ENCODE peak calls at places on chromosomes 12 and 14, in five cellular contexts. One of them, this sample, is unnamed.

GRCh38 chr14:69055125-69055524 is 76.0 kb upstream of the ACTN1 start:
- DNase-seq in heart right ventricle: no peak
- DNase-seq in GM06990: no peak
- DNase-seq in neural progenitor cell: no peak
- DNase-seq in B cell: no peak
- DNase-seq in this sample: no peak

GRCh38 chr12:59164991-59165718 is 244.9 kb upstream of the LRIG3 start:
- DNase-seq in heart right ventricle: no peak
- DNase-seq in GM06990: no peak
- DNase-seq in neural progenitor cell: peak
- DNase-seq in B cell: no peak
- DNase-seq in this sample: no peak

GRCh38 chr14:104973215-104974145 is 4.7 kb downstream of the AHNAK2 start:
- DNase-seq in heart right ventricle: peak
- DNase-seq in GM06990: no peak
- DNase-seq in neural progenitor cell: peak
- DNase-seq in B cell: no peak
- DNase-seq in this sample: no peak

GRCh38 chr14:63563370-63564026 is 20.3 kb upstream of the PPP2R5E start:
- DNase-seq in heart right ventricle: no peak
- DNase-seq in GM06990: no peak
- DNase-seq in neural progenitor cell: no peak
- DNase-seq in B cell: no peak
- DNase-seq in this sample: no peak

GRCh38 chr12:20368653-20369163 is 371 bp downstream of the PDE3A start:
- DNase-seq in heart right ventricle: peak
- DNase-seq in GM06990: peak
- DNase-seq in neural progenitor cell: peak
- DNase-seq in B cell: no peak
- DNase-seq in this sample: peak

GRCh38 chr14:96564389-96564788 is 62.2 kb downstream of the PAPOLA start:
- DNase-seq in heart right ventricle: no peak
- DNase-seq in GM06990: no peak
- DNase-seq in neural progenitor cell: no peak
- DNase-seq in B cell: no peak
- DNase-seq in this sample: no peak

GRCh38 chr12:62537544-62537943 is 70.9 kb downstream of the MON2 start:
- DNase-seq in heart right ventricle: no peak
- DNase-seq in GM06990: no peak
- DNase-seq in neural progenitor cell: no peak
- DNase-seq in B cell: no peak
- DNase-seq in this sample: no peak

GRCh38 chr12:112978163-112979081 is at the start of gene OAS2:
- DNase-seq in heart right ventricle: peak
- DNase-seq in GM06990: peak
- DNase-seq in neural progenitor cell: peak
- DNase-seq in B cell: peak
- DNase-seq in this sample: peak

GRCh38 chr12:116726749-116727148 is 11.1 kb downstream of the SPRING1 start:
- DNase-seq in heart right ventricle: no peak
- DNase-seq in GM06990: no peak
- DNase-seq in neural progenitor cell: no peak
- DNase-seq in B cell: no peak
- DNase-seq in this sample: no peak

DNA sequence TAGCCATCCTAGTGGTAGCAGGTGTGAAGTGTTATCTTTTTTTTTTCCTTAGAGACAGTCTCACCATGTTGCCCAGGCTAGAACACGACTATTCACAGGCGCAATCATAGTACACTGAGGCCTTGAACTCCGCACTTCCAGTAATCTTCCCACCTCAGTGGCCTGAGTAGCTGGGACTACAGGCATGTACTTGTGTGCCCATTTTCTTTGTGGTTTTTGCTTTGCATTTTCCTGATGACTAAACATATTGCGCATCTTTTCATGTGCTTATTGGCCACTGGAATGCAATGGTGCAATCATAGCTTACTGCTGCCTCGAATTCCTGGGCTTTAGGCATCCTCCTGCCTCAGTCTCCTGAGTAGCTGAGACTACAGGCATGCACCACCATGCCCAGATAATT is 33.3 kb upstream of the GCH1 start:
- DNase-seq in heart right ventricle: no peak
- DNase-seq in GM06990: no peak
- DNase-seq in neural progenitor cell: no peak
- DNase-seq in B cell: no peak
- DNase-seq in this sample: no peak
- TF ChIP-seq CTCF in heart right ventricle: no peak
- TF ChIP-seq CTCF in GM06990: no peak
- TF ChIP-seq CTCF in neural progenitor cell: no peak
- TF ChIP-seq CTCF in B cell: no peak
- TF ChIP-seq CTCF in this sample: no peak

DNA sequence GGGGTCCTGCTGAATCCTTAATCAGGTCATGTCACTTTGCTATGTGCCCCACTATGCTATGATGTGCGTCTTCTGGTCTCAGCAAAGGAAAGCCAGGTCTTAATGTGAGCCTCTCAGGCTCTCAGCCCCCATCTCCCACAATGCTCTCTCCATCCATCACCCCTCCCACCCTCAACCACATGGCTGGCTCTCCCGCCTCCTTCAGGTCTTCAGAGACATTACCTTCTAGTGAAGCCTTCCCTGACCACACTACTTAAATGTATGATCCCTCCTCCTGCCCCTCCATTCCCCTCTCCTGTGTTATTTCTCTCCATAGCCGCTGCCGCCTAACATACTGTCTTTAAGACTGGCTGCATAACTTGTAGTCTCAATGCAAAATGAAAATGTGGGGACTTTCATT is 50.5 kb downstream of the KRT80 start:
- DNase-seq in heart right ventricle: no peak
- DNase-seq in GM06990: no peak
- DNase-seq in neural progenitor cell: peak
- DNase-seq in B cell: no peak
- DNase-seq in this sample: no peak
- TF ChIP-seq CTCF in heart right ventricle: no peak
- TF ChIP-seq CTCF in GM06990: peak
- TF ChIP-seq CTCF in neural progenitor cell: peak
- TF ChIP-seq CTCF in B cell: no peak
- TF ChIP-seq CTCF in this sample: no peak

GRCh38 chr12:120620624-120621023 is 19.8 kb upstream of the CABP1 start:
- DNase-seq in heart right ventricle: no peak
- DNase-seq in GM06990: no peak
- DNase-seq in neural progenitor cell: no peak
- DNase-seq in B cell: no peak
- DNase-seq in this sample: no peak

GRCh38 chr12:120628919-120629318 is 11.5 kb upstream of the CABP1 start:
- DNase-seq in heart right ventricle: peak
- DNase-seq in GM06990: no peak
- DNase-seq in neural progenitor cell: peak
- DNase-seq in B cell: no peak
- DNase-seq in this sample: no peak

GRCh38 chr12:120630139-120630895 is 10.1 kb upstream of the CABP1 start:
- DNase-seq in heart right ventricle: no peak
- DNase-seq in GM06990: no peak
- DNase-seq in neural progenitor cell: no peak
- DNase-seq in B cell: no peak
- DNase-seq in this sample: no peak

GRCh38 chr12:120631097-120631496 is 9.3 kb upstream of the CABP1 start:
- DNase-seq in heart right ventricle: no peak
- DNase-seq in GM06990: no peak
- DNase-seq in neural progenitor cell: no peak
- DNase-seq in B cell: no peak
- DNase-seq in this sample: no peak

DNA sequence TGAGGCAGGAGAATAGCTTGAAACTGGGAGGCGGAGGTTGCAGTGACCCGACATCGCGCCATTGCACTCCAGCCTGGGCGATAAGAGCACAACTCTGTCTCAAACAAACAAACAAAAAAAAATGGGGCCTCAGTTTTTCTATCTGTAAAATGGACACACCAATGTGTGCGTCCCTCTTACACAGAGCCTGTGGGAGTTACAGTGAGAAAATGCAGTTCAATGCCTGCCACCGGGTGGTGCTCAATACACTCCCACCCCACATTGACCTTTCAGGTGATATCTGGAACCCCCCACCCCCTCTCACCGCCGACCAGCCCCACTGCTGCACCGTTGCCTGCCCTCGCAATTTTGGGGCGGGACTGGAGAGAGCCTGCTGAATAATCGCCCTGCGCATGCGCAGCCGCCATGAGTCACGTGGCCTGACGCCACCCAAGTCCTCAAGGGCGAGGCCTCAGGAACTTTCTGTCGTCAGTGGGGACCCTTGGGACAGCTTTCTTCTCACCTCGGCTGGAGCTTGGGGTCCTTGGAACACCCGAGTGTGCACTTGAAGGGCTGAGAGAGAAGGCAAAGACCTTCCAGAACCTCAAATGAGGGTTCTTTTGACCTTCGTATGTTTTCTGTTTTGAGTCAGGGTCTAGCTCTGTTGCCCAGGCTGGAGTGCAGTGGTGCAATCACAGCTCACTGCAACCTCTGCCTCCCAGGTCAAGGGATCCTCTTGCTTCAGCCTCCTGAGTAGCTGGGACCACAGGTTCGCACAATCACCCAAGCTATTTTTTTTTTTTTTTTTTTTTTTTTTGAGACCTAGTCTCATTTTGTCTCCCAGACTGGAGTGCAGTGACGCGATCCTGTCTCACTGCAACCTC is 14.6 kb upstream of the CABP1 start:
- DNase-seq in heart right ventricle: no peak
- DNase-seq in GM06990: no peak
- DNase-seq in neural progenitor cell: peak
- DNase-seq in B cell: peak
- DNase-seq in this sample: no peak
- TF ChIP-seq CTCF in heart right ventricle: no peak
- TF ChIP-seq CTCF in GM06990: peak
- TF ChIP-seq CTCF in neural progenitor cell: peak
- TF ChIP-seq CTCF in B cell: no peak
- TF ChIP-seq CTCF in this sample: peak

GRCh38 chr12:54016478-54016964 is 7.7 kb downstream of the HOXC8 start:
- DNase-seq in heart right ventricle: no peak
- DNase-seq in GM06990: no peak
- DNase-seq in neural progenitor cell: no peak
- DNase-seq in B cell: no peak
- DNase-seq in this sample: no peak

GRCh38 chr12:54017845-54018607 is 9.2 kb downstream of the HOXC8 start:
- DNase-seq in heart right ventricle: peak
- DNase-seq in GM06990: peak
- DNase-seq in neural progenitor cell: peak
- DNase-seq in B cell: peak
- DNase-seq in this sample: peak

GRCh38 chr12:54018608-54018984 is 9.6 kb upstream of the HOXC6 start:
- DNase-seq in heart right ventricle: no peak
- DNase-seq in GM06990: no peak
- DNase-seq in neural progenitor cell: no peak
- DNase-seq in B cell: no peak
- DNase-seq in this sample: no peak

GRCh38 chr12:54016051-54016450 is 7.3 kb downstream of the HOXC8 start:
- DNase-seq in heart right ventricle: no peak
- DNase-seq in GM06990: no peak
- DNase-seq in neural progenitor cell: no peak
- DNase-seq in B cell: no peak
- DNase-seq in this sample: no peak

GRCh38 chr12:54017027-54017788 is 8.4 kb downstream of the HOXC8 start:
- DNase-seq in heart right ventricle: no peak
- DNase-seq in GM06990: no peak
- DNase-seq in neural progenitor cell: peak
- DNase-seq in B cell: no peak
- DNase-seq in this sample: no peak
- TF ChIP-seq CTCF in heart right ventricle: no peak
- TF ChIP-seq CTCF in GM06990: no peak
- TF ChIP-seq CTCF in neural progenitor cell: no peak
- TF ChIP-seq CTCF in B cell: no peak
- TF ChIP-seq CTCF in this sample: no peak

This sample was measured in GM10248.